ENCODE peak calls at places on chromosomes 12 and 14, in seven cellular contexts. J is ovary, D is heart left ventricle, X is HCT116, I is A549, N is spleen, W is tibial nerve. M is an unnamed sample.

GRCh38 chr12:83245156-83245555 is 558.5 kb downstream of the TMTC2 start:
- DNase-seq in J (no peak), D (no peak), X (no peak), I (no peak), N (no peak), W (no peak), M (no peak)

GRCh38 chr12:462936-463705 is 3.4 kb downstream of the B4GALNT3 start:
- DNase-seq in J (no peak), D (no peak), X (no peak), I (no peak), N (no peak), W (no peak), M (no peak)

GRCh38 chr14:37792124-37792523 is 196.7 kb downstream of the TTC6 start:
- DNase-seq in J (no peak), D (no peak), X (no peak), I (no peak), N (no peak), W (no peak), M (no peak)

GRCh38 chr14:103391048-103391447 is 5.8 kb downstream of the MARK3 start:
- DNase-seq in J (no peak), D (no peak), X (peak), I (peak), N (no peak), W (no peak), M (no peak)

GRCh38 chr14:94768141-94768520 is 1.8 kb downstream of the GSC start:
- DNase-seq in J (no peak), D (no peak), X (no peak), I (no peak), N (no peak), W (no peak), M (no peak)

GRCh38 chr12:59070534-59070933 is 150.2 kb upstream of the LRIG3 start:
- DNase-seq in J (no peak), D (no peak), X (no peak), I (no peak), N (no peak), W (no peak), M (no peak)

GRCh38 chr12:11949738-11950403 is 120.9 kb upstream of the BCL2L14 start:
- DNase-seq in J (no peak), D (no peak), X (no peak), I (no peak), N (peak), W (no peak), M (peak)

GRCh38 chr12:127363392-127363791 is 903.6 kb upstream of the TMEM132C start:
- DNase-seq in J (no peak), D (no peak), X (peak), I (no peak), N (no peak), W (no peak), M (peak)

GRCh38 chr12:50634379-50634778 is 129.5 kb upstream of the ATF1 start:
- DNase-seq in J (no peak), D (no peak), X (no peak), I (no peak), N (no peak), W (no peak), M (no peak)

GRCh38 chr12:121299662-121300061 is 3.2 kb upstream of the CAMKK2 start:
- DNase-seq in J (no peak), D (no peak), X (no peak), I (no peak), N (no peak), W (no peak), M (no peak)

GRCh38 chr12:121295746-121296617 is 527 bp downstream of the CAMKK2 start:
- DNase-seq in J (no peak), D (peak), X (no peak), I (peak), N (peak), W (no peak), M (no peak)

GRCh38 chr12:96766232-96766631 is 140.8 kb upstream of the NEDD1 start:
- DNase-seq in J (no peak), D (no peak), X (no peak), I (no peak), N (no peak), W (no peak), M (no peak)

GRCh38 chr12:120684523-120684932 is 2.4 kb upstream of the MLEC start:
- DNase-seq in J (no peak), D (no peak), X (no peak), I (no peak), N (no peak), W (no peak), M (no peak)

DNA sequence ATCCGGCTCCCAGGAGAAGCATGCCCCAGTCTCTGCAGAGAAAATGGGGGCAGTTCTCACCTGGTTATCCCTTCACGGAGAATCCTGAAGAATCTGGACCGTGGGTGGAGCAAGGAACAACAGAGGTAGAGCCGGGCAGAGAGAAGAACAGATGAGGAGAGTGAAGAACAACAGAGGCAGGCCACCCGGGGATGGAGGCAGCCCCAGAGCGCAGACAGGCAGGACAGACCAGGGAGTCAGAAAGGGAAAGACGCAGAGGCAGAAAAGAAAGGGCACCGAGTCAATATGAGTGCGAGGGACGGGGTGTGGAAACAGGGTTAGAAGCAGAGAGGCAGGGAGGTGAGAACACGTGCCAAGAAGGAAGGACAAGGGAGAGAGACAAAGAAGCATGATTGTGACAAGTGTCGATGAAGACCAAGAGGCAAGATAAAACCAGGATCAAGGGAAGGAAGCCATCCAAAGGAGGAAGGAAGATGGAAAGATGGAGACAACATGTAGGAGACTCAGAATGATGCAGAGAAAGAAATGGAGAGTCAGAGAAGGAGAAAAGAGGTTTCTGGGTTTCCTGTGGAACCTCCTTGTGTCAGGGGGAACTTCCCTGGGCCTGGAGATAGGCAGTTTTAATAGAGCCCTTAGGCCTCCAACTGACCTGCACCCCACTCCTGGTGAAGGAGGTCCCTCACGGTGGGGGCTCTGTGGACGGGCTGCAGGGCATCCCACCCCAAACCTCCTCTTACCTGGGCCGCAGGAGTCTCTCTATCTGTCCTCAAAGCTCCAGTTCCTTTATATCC is at the start of gene MYH6:
- DNase-seq in J (no peak), D (peak), X (no peak), I (no peak), N (no peak), W (no peak), M (no peak)
- H3K27ac ChIP-seq in J (no peak), D (peak), X (no peak), I (no peak), N (no peak), W (no peak), M (no peak)

DNA sequence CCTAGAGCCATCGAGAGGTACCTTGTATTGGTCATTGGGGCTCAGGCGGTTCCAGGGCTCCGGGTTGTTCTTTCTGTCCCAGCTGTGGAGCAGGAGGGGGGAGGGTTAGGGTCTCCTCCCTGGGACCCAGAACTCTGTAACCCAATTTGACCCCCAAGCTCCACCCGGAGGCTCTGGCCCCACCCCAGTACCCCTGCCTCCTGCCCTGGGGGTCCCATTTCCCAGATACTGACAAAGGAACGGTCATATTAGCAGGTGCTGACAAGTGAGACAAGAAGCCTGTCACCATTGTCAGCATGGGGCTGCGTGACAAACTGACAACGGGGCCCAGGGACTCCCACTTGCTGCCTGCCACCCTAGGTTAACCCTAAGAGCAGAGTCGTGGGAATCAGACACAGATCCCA is 6.2 kb downstream of the SHMT2 start:
- DNase-seq in J (no peak), D (no peak), X (no peak), I (no peak), N (peak), W (no peak), M (no peak)
- TF ChIP-seq POLR2A in J (no peak), D (no peak), X (no peak), I (no peak), N (no peak), W (no peak), M (no peak)

GRCh38 chr12:88945041-88945732 is 364.9 kb upstream of the KITLG start:
- DNase-seq in J (no peak), D (no peak), X (no peak), I (no peak), N (no peak), W (no peak), M (no peak)

GRCh38 chr12:88946377-88946997 is 366.2 kb upstream of the KITLG start:
- DNase-seq in J (no peak), D (peak), X (peak), I (no peak), N (no peak), W (no peak), M (no peak)

GRCh38 chr12:88940854-88941253 is 360.6 kb upstream of the KITLG start:
- DNase-seq in J (no peak), D (no peak), X (no peak), I (no peak), N (no peak), W (no peak), M (no peak)

GRCh38 chr12:88947486-88948043 is 367.3 kb upstream of the KITLG start:
- DNase-seq in J (no peak), D (no peak), X (no peak), I (no peak), N (no peak), W (no peak), M (no peak)

DNA sequence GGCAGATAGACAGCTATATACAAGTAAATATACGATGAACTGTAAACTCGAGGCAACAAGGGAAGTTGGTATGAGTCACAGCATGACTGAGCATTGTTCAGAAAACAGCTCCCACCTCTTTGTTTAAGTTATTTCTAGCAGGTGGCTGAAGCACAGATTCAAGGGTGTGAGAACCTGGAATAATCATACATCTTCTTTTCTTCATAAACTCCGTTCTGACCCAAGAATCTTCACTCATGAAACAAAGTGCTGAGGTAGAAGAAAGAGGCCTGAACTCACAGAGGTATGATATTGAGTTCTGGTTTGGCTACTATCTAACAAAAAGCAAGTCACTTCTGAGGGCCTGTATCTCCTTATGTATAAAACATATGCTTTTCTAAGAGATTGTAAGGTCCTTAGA is 364.1 kb upstream of the KITLG start:
- DNase-seq in J (no peak), D (no peak), X (peak), I (peak), N (no peak), W (no peak), M (no peak)
- H3K27ac ChIP-seq in J (no peak), D (peak), X (peak), I (peak), N (no peak), W (no peak), M (no peak)

GRCh38 chr14:75279153-75279738 is 618 bp downstream of the FOS start:
- DNase-seq in J (peak), D (peak), X (no peak), I (no peak), N (peak), W (peak), M (no peak)

GRCh38 chr14:75278422-75279152 is at the start of gene FOS:
- DNase-seq in J (peak), D (peak), X (peak), I (peak), N (peak), W (peak), M (peak)

GRCh38 chr14:75277796-75278421 is 719 bp upstream of the FOS start:
- DNase-seq in J (no peak), D (no peak), X (no peak), I (no peak), N (no peak), W (no peak), M (no peak)

GRCh38 chr14:75275598-75275997 is 3.0 kb upstream of the FOS start:
- DNase-seq in J (no peak), D (no peak), X (no peak), I (no peak), N (peak), W (no peak), M (no peak)

GRCh38 chr14:75277000-75277795 is 1.4 kb upstream of the FOS start:
- DNase-seq in J (peak), D (peak), X (no peak), I (peak), N (peak), W (peak), M (peak)
- TF ChIP-seq POLR2A in J (peak), D (peak), X (no peak), I (no peak), N (peak), W (peak), M (peak)

GRCh38 chr12:123388948-123389559 is 5.1 kb downstream of the KMT5A start:
- DNase-seq in J (no peak), D (no peak), X (no peak), I (no peak), N (no peak), W (no peak), M (no peak)
- H3K27ac ChIP-seq in J (peak), D (peak), X (peak), I (peak), N (peak), W (peak), M (peak)

GRCh38 chr14:64986578-64987571 is at the start of gene FNTB:
- DNase-seq in J (peak), D (peak), X (peak), I (peak), N (peak), W (peak), M (peak)
- TF ChIP-seq POLR2A in J (peak), D (peak), X (peak), I (peak), N (no peak), W (no peak), M (no peak)

DNA sequence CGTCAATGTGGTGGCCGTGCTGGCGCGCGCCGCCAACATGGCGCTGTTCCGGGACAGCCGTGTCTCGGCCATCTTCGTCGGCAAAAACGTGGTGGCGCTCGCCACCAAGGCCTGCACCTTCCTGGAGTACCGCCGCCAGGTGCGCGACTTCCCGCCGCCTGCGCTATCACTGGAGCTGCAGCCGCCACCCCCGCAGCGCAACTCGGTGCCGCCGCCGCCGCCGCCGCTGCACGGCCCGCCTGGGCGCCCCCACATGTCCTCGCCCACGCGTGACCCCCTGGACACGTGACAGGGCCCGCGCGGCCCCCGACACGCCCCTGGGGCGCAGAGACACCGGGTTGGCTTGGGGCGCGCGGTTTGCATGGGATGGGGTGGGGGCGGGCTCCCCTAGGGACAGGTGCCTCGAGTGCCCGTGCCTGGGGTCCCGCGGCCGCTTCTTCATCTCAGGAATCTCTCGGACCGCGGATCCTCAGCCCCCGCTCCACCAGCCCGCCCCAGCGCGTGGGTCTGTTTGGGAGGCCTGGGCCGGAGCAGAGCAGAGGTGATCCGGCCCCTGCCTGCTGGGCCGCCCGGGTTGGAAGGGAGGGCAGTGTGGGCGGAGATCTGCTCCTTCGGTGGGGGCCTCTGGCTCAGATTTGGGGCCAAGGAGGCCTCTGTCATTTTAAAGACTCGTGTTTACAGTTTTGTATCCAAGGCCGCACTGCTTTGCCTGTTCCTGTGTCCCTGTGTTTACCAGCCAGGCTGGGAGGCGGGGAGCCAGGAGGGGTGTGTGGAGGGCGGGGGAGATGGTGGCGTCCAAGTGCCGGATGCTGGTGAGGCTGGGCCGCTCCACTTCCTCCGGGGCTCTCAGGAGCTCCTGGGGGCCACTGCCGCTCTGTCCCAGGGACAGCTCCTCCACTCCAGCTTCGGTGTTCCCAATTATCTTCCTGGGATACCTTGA is 3.4 kb downstream of the TMEM121 start:
- DNase-seq in J (no peak), D (no peak), X (no peak), I (no peak), N (peak), W (no peak), M (no peak)
- H3K27ac ChIP-seq in J (no peak), D (no peak), X (no peak), I (no peak), N (peak), W (no peak), M (no peak)

GRCh38 chr14:56805201-56805991 is 4.9 kb downstream of the OTX2 start:
- DNase-seq in J (no peak), D (no peak), X (no peak), I (no peak), N (no peak), W (no peak), M (no peak)
- TF ChIP-seq POLR2A in J (no peak), D (no peak), X (no peak), I (no peak), N (no peak), W (no peak), M (no peak)